ENCODE peak calls at places on chromosome 21, in seven cellular contexts. K, E, N, R, X, U and Q are unnamed samples.

GRCh38 chr21:28337319-28337718 is 655.4 kb downstream of the LTN1 start:
- DNase-seq in K (no peak), E (no peak), N (no peak), R (peak; percentile 22), X (no peak), U (no peak), Q (peak; percentile 86)

GRCh38 chr21:31132574-31133242 is 94.4 kb upstream of the KRTAP19-8 start:
- DNase-seq in K (no peak), E (peak; percentile 57), N (no peak), R (no peak), X (no peak), U (no peak), Q (peak; percentile 28)

GRCh38 chr21:46006547-46007497 is 25.3 kb downstream of the COL6A1 start:
- DNase-seq in K (peak; percentile 8), E (no peak), N (no peak), R (no peak), X (peak; percentile 74), U (no peak), Q (no peak)

GRCh38 chr21:39014751-39015150 is 168.5 kb downstream of the PSMG1 start:
- DNase-seq in K (no peak), E (no peak), N (no peak), R (no peak), X (no peak), U (no peak), Q (peak; percentile 99)

GRCh38 chr21:41663805-41664788 is 102.8 kb downstream of the RIPK4 start:
- DNase-seq in K (no peak), E (no peak), N (no peak), R (no peak), X (no peak), U (peak; percentile 59), Q (peak; percentile 27)

GRCh38 chr21:27681038-27681437 is 714.1 kb upstream of the ADAMTS5 start:
- DNase-seq in K (no peak), E (no peak), N (no peak), R (no peak), X (no peak), U (no peak), Q (peak; percentile 21)

GRCh38 chr21:38965910-38966504 is 160.3 kb downstream of the ETS2 start:
- DNase-seq in K (peak; percentile 85), E (no peak), N (peak; percentile 43), R (no peak), X (peak; percentile 82), U (peak; percentile 87), Q (peak; percentile 75)

GRCh38 chr21:41650526-41651145 is 116.2 kb downstream of the RIPK4 start:
- DNase-seq in K (no peak), E (no peak), N (no peak), R (no peak), X (no peak), U (no peak), Q (no peak)

GRCh38 chr21:26070822-26071425 is 99.6 kb downstream of the APP start:
- DNase-seq in K (no peak), E (peak; percentile 5), N (no peak), R (no peak), X (no peak), U (no peak), Q (peak; percentile 55)

GRCh38 chr21:41675574-41675973 is 91.3 kb downstream of the RIPK4 start:
- DNase-seq in K (no peak), E (no peak), N (no peak), R (no peak), X (no peak), U (no peak), Q (no peak)

GRCh38 chr21:31983120-31983519 is 110.3 kb downstream of the HUNK start:
- DNase-seq in K (peak; percentile 40), E (no peak), N (no peak), R (no peak), X (no peak), U (peak; percentile 18), Q (no peak)

GRCh38 chr21:18832950-18833349 is 429.4 kb upstream of the TMPRSS15 start:
- DNase-seq in K (no peak), E (no peak), N (no peak), R (no peak), X (no peak), U (no peak), Q (peak; percentile 13)

GRCh38 chr21:40752125-40752524 is 94.8 kb downstream of the DSCAM start:
- DNase-seq in K (no peak), E (no peak), N (no peak), R (peak; percentile 40), X (no peak), U (no peak), Q (no peak)

GRCh38 chr21:35046880-35047229 is 2.2 kb downstream of the RUNX1 start:
- DNase-seq in K (no peak), E (no peak), N (no peak), R (no peak), X (no peak), U (peak; percentile 14), Q (no peak)

GRCh38 chr21:35050348-35051286 is 1.5 kb upstream of the RUNX1 start:
- DNase-seq in K (no peak), E (no peak), N (no peak), R (no peak), X (no peak), U (no peak), Q (peak; percentile 77)

GRCh38 chr21:35048183-35048601 is 910 bp downstream of the RUNX1 start:
- DNase-seq in K (no peak), E (no peak), N (no peak), R (no peak), X (peak; percentile 82), U (peak; percentile 16), Q (no peak)

GRCh38 chr21:35051287-35051818 is 2.3 kb upstream of the RUNX1 start:
- DNase-seq in K (peak; percentile 79), E (peak; percentile 74), N (peak; percentile 43), R (peak; percentile 70), X (peak; percentile 87), U (peak; percentile 87), Q (peak; percentile 95)

DNA sequence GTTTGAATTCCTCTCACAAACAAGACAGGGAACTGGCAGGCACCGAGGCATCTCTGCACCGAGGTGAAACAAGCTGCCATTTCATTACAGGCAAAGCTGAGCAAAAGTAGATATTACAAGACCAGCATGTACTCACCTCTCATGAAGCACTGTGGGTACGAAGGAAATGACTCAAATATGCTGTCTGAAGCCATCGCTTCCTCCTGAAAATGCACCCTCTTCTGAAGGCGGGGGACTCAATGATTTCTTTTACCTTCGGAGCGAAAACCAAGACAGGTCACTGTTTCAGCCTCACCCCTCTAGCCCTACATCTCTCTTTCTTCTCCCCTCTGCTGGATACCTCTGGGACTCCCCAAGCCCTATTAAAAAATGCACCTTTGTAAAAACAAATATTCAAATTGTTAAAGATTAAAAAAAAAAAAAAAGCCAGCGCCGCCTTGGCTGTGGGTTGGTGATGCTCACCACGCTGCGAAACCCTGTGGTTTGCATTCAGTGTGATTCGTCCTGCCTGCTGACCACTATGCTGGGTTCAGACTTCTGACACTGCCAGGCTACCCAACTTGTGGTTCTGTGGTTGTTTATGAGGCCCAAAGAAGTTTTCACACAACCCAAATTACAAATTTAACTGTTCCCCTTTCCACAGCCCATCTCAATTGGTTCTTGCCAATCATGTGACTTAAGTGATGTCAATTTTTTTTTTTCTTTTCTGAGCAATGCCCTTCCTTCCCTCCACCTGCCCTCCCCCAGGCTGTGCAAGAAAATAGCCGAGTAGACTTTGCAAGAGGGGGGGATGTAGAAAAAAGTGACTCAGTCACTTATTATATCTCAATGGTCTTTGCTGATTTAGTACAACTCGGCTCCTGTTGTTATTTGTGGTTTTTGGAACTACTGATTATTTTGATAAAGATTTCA is at the start of gene RUNX1:
- DNase-seq in K (no peak), E (peak; percentile 63), N (no peak), R (no peak), X (no peak), U (peak; percentile 21), Q (peak; percentile 96)
- H3K4me1 ChIP-seq in K (peaks cover 7% of the 10 kb centered on the region), E (peaks cover 50% of the 10 kb centered on the region), N (peaks cover 40% of the 10 kb centered on the region), R (peaks cover 2% of the 10 kb centered on the region), X (peaks cover 3% of the 10 kb centered on the region), U (peaks cover 12% of the 10 kb centered on the region), Q (peaks cover 14% of the 10 kb centered on the region)

DNA sequence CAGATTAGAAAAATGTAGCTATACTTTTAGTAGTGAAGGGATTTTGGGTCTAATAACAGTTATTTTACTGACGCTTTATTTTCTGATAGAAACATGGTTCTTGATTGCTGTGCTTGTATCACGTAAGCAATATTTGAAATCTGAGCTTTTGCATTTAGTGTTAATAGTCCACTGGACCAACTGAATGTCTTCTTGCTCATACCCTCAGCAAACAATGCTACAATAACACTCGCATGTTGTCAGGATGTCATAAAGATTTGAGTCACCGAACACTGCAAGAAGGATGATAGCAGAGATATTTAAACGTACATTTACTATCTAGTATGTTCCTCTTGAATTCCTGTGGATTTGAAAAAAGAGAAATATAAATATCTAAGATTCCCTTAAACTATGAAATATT is 7.5 kb downstream of the DYRK1A start:
- DNase-seq in K (no peak), E (no peak), N (no peak), R (no peak), X (no peak), U (no peak), Q (peak; percentile 36)
- H3K4me1 ChIP-seq in K (peaks cover 53% of the 10 kb centered on the region), E (peaks cover 92% of the 10 kb centered on the region), N (peaks cover 69% of the 10 kb centered on the region), R (peaks cover 4% of the 10 kb centered on the region), X (peaks cover 24% of the 10 kb centered on the region), U (peaks cover 85% of the 10 kb centered on the region), Q (peaks cover 3% of the 10 kb centered on the region)

GRCh38 chr21:34730194-34730593 is 61.4 kb downstream of the CLIC6 start:
- DNase-seq in K (no peak), E (no peak), N (no peak), R (no peak), X (no peak), U (no peak), Q (no peak)
- H3K4me1 ChIP-seq in K (peaks cover 28% of the 10 kb centered on the region), E (no peaks in the 10 kb centered on the region), N (no peaks in the 10 kb centered on the region), R (no peaks in the 10 kb centered on the region), X (no peaks in the 10 kb centered on the region), U (peaks cover 8% of the 10 kb centered on the region), Q (no peaks in the 10 kb centered on the region)

GRCh38 chr21:33949516-33950424 is 34.2 kb upstream of the ATP5PO start:
- DNase-seq in K (no peak), E (peak; percentile 40), N (no peak), R (no peak), X (no peak), U (no peak), Q (no peak)
- H3K4me1 ChIP-seq in K (peaks cover 15% of the 10 kb centered on the region), E (peaks cover 78% of the 10 kb centered on the region), N (peaks cover 19% of the 10 kb centered on the region), R (peaks cover 12% of the 10 kb centered on the region), X (peaks cover 10% of the 10 kb centered on the region), U (peaks cover 15% of the 10 kb centered on the region), Q (peaks cover 12% of the 10 kb centered on the region)

GRCh38 chr21:37253991-37254390 is 13.1 kb downstream of the VPS26C start:
- DNase-seq in K (no peak), E (no peak), N (no peak), R (no peak), X (no peak), U (no peak), Q (peak; percentile 27)
- H3K4me1 ChIP-seq in K (peaks cover 7% of the 10 kb centered on the region), E (peaks cover 26% of the 10 kb centered on the region), N (peaks cover 11% of the 10 kb centered on the region), R (no peaks in the 10 kb centered on the region), X (peaks cover 12% of the 10 kb centered on the region), U (peaks cover 16% of the 10 kb centered on the region), Q (peaks cover 4% of the 10 kb centered on the region)